ENCODE peak calls at places on chromosomes 12 and 14, in eight cellular contexts. L, P, H, W, E, J, F and Y are unnamed samples.
A peak's percentile ranks its signal among the peaks of the same experiment; 100 is the strongest.

GRCh38 chr12:74415633-74416032 is 122.0 kb upstream of the ATXN7L3B start:
- DNase-seq in E (peak; percentile 46), H (peak; percentile 49), P (peak; percentile 10), W (peak; percentile 62), F (peak; percentile 53), L (peak; percentile 52), J (peak; percentile 61), Y (peak; percentile 63)

GRCh38 chr12:89883630-89884364 is 175.2 kb upstream of the ATP2B1 start:
- DNase-seq in H (no peak), J (no peak), F (no peak), E (peak; percentile 49), L (no peak), P (no peak), W (peak; percentile 77), Y (no peak)

GRCh38 chr12:100472325-100472724 is 1.3 kb upstream of the NR1H4 start:
- DNase-seq in L (no peak), E (no peak), P (no peak), W (no peak), J (no peak), H (no peak), F (no peak), Y (no peak)

GRCh38 chr14:93970589-93970966 is 5.8 kb downstream of the ASB2 start:
- DNase-seq in F (peak; percentile 52), W (peak; percentile 46), H (peak; percentile 33), L (no peak), J (peak; percentile 46), P (peak; percentile 56), E (peak; percentile 36), Y (peak; percentile 87)

GRCh38 chr12:23684121-23684520 is 265.3 kb downstream of the SOX5 start:
- DNase-seq in H (no peak), J (no peak), F (no peak), L (no peak), W (no peak), E (no peak), P (no peak), Y (no peak)

GRCh38 chr12:93946542-93947150 is 201.7 kb upstream of the PLXNC1 start:
- DNase-seq in P (no peak), J (peak; percentile 57), W (no peak), L (no peak), F (no peak), E (peak; percentile 82), H (no peak), Y (no peak)

GRCh38 chr12:110345963-110346362 is 57.5 kb downstream of the ANAPC7 start:
- DNase-seq in P (no peak), E (no peak), H (no peak), J (no peak), L (no peak), F (no peak), W (no peak), Y (no peak)

GRCh38 chr14:77039285-77040058 is 11.0 kb upstream of the IRF2BPL start:
- DNase-seq in E (peak; percentile 66), F (no peak), L (peak; percentile 73), H (no peak), P (no peak), W (no peak), J (no peak), Y (peak; percentile 83)

GRCh38 chr12:125983094-125983783 is 918.0 kb downstream of the AACS start:
- DNase-seq in L (peak; percentile 94), E (no peak), W (peak; percentile 72), H (no peak), F (no peak), J (no peak), P (peak; percentile 77), Y (no peak)

GRCh38 chr12:64419696-64420095 is 15.5 kb downstream of the XPOT start:
- DNase-seq in W (no peak), L (no peak), F (no peak), H (no peak), J (no peak), E (no peak), P (no peak), Y (no peak)

GRCh38 chr14:83255015-83255726 is 1721.5 kb upstream of the SEL1L start:
- DNase-seq in W (no peak), E (no peak), P (no peak), L (no peak), F (no peak), J (no peak), H (no peak), Y (peak; percentile 45)

GRCh38 chr12:98743362-98743953 is 98.4 kb downstream of the APAF1 start:
- DNase-seq in W (peak; percentile 73), P (peak; percentile 68), E (peak; percentile 26), J (peak; percentile 35), H (peak; percentile 21), F (no peak), L (no peak), Y (peak; percentile 78)

GRCh38 chr14:51367600-51367931 is 127.5 kb downstream of the TMX1 start:
- DNase-seq in H (no peak), L (no peak), W (no peak), J (no peak), P (no peak), E (peak; percentile 62), F (no peak), Y (no peak)

GRCh38 chr12:88957358-88957757 is 377.1 kb upstream of the KITLG start:
- DNase-seq in E (peak; percentile 50), P (no peak), W (no peak), H (no peak), J (peak; percentile 25), L (no peak), F (no peak), Y (no peak)

GRCh38 chr14:88422919-88423318 is 37.5 kb downstream of the SPATA7 start:
- DNase-seq in P (no peak), L (no peak), H (no peak), W (no peak), J (peak; percentile 79), F (no peak), E (peak; percentile 94), Y (no peak)

GRCh38 chr14:43022094-43022800 is 1415.6 kb downstream of the LRFN5 start:
- DNase-seq in W (no peak), J (no peak), F (no peak), H (no peak), P (no peak), L (no peak), E (no peak), Y (no peak)

GRCh38 chr14:76929927-76930326 is 98.6 kb downstream of the IRF2BPL start:
- DNase-seq in H (no peak), W (peak; percentile 62), L (no peak), P (no peak), E (peak; percentile 74), F (peak; percentile 77), J (no peak), Y (no peak)

GRCh38 chr12:89351489-89352241 is 636 bp downstream of the DUSP6 start:
- DNase-seq in W (no peak), H (no peak), J (no peak), L (peak; percentile 54), E (peak; percentile 77), F (peak; percentile 40), P (peak; percentile 69), Y (peak; percentile 77)

GRCh38 chr12:106140223-106140986 is 1.7 kb upstream of the NUAK1 start:
- DNase-seq in P (no peak), E (no peak), W (no peak), J (no peak), H (no peak), F (no peak), L (peak; percentile 19), Y (no peak)
- H3K9me2 ChIP-seq in P (no peaks in the 10 kb centered on the region), E (no peaks in the 10 kb centered on the region), W (no peaks in the 10 kb centered on the region), J (no peaks in the 10 kb centered on the region), H (no peaks in the 10 kb centered on the region), F (no peaks in the 10 kb centered on the region), L (no peaks in the 10 kb centered on the region), Y (no peaks in the 10 kb centered on the region)

DNA sequence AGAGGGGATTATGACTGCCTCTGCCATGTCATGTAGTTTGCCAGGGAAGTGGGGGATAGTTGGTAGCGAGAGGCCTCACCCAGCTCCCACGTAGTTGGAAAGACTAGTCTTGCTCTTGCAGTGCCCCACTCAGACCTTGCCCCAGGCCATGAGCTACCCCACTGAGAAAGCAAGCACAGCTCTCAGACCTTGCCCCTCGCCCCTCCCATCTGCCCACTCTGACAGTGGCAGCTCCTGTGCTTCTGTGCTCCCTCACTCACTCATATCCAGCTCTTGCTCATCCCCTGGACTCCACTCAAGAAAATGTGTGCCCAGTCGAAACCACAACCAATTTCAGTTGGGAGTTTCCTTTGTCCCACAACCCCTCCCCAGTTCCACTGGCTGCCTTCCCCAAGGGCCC is 55.5 kb upstream of the BDKRB2 start:
- DNase-seq in J (no peak), H (no peak), E (peak; percentile 18), P (no peak), W (no peak), F (no peak), L (no peak), Y (no peak)
- H2AFZ ChIP-seq in J (no peak overlapping the region), H (no peak overlapping the region), E (no peak overlapping the region), P (no peak overlapping the region), W (no peak overlapping the region), F (no peak overlapping the region), L (no peak overlapping the region), Y (no peak overlapping the region)

GRCh38 chr14:67586302-67586701 is 13.8 kb downstream of the PIGH start:
- DNase-seq in W (no peak), E (no peak), H (no peak), F (no peak), L (no peak), J (no peak), P (no peak), Y (no peak)
- H3K27me3 ChIP-seq in W (no peaks in the 10 kb centered on the region), E (no peaks in the 10 kb centered on the region), H (no peaks in the 10 kb centered on the region), F (no peaks in the 10 kb centered on the region), L (no peaks in the 10 kb centered on the region), J (no peaks in the 10 kb centered on the region), P (no peaks in the 10 kb centered on the region), Y (no peaks in the 10 kb centered on the region)

DNA sequence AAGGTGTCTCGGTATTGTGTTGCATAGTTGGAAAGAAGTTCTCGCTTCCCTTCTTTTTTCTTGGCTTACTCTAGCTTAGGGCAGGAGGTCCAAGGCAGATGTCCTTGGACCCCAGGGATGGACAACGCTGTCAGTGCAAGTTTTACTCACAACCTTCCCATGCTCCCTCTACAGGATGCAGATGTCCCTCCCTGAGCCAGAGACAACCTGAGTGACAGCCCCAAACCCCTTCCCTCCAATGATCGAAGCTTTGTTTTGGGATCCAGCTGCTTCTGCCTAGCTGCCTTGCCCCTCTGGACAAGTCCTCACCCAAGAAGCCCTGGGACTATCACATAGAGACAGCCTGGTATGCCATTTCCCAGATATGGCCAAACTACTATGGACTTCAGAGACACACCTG is 112.0 kb upstream of the RAP1B start:
- DNase-seq in W (peak; percentile 14), F (no peak), H (no peak), L (no peak), E (no peak), P (no peak), J (no peak), Y (no peak)
- H3K9me2 ChIP-seq in W (peaks cover 3% of the 10 kb centered on the region), F (no peaks in the 10 kb centered on the region), H (no peaks in the 10 kb centered on the region), L (no peaks in the 10 kb centered on the region), E (no peaks in the 10 kb centered on the region), P (no peaks in the 10 kb centered on the region), J (peaks cover 4% of the 10 kb centered on the region), Y (no peaks in the 10 kb centered on the region)